ENCODE peak calls at places on chromosomes 4 and X, in seven cellular contexts. X is NT2/D1, O is HCT116, S is SK-N-SH, N is K562, Z is H1, K is GM12878. B is an unnamed sample.

GRCh38 chrX:10393899-10394298 is 226.5 kb downstream of the MID1 start:
- DNase-seq in X (no peak), O (no peak), S (no peak), N (no peak), Z (no peak), K (no peak), B (peak)

GRCh38 chr4:10569491-10569890 is 112.3 kb upstream of the ZNF518B start:
- DNase-seq in X (no peak), O (no peak), S (no peak), N (no peak), Z (no peak), K (no peak), B (no peak)

GRCh38 chrX:413322-414201 is 26.9 kb upstream of the PPP2R3B start:
- DNase-seq in X (peak), O (no peak), S (no peak), N (no peak), Z (peak), K (no peak), B (no peak)

GRCh38 chr4:180993179-180993841 is 1249.9 kb upstream of the TENM3 start:
- DNase-seq in X (peak), O (no peak), S (no peak), N (no peak), Z (no peak), K (no peak), B (no peak)

GRCh38 chr4:158999166-158999682 is 103.7 kb upstream of the RAPGEF2 start:
- DNase-seq in X (no peak), O (no peak), S (no peak), N (no peak), Z (no peak), K (no peak), B (no peak)

GRCh38 chr4:165698272-165698671 is 174.8 kb upstream of the TLL1 start:
- DNase-seq in X (no peak), O (no peak), S (no peak), N (no peak), Z (no peak), K (no peak), B (no peak)

GRCh38 chr4:47939456-47939855 is 25.1 kb upstream of the NFXL1 start:
- DNase-seq in X (no peak), O (no peak), S (no peak), N (no peak), Z (no peak), K (no peak), B (no peak)

GRCh38 chr4:76659103-76659490 is 224.1 kb downstream of the SHROOM3 start:
- DNase-seq in X (no peak), O (no peak), S (no peak), N (no peak), Z (no peak), K (no peak), B (no peak)

GRCh38 chr4:77433102-77433733 is 172.4 kb upstream of the CXCL13 start:
- DNase-seq in X (peak), O (peak), S (peak), N (peak), Z (no peak), K (peak), B (peak)

GRCh38 chr4:100872811-100873210 is 355.0 kb upstream of the EMCN start:
- DNase-seq in X (no peak), O (no peak), S (no peak), N (no peak), Z (no peak), K (no peak), B (no peak)

GRCh38 chr4:185513489-185514181 is 21.7 kb downstream of the PDLIM3 start:
- DNase-seq in X (no peak), O (no peak), S (no peak), N (no peak), Z (no peak), K (peak), B (peak)

GRCh38 chr4:122710434-122711308 is 21.8 kb upstream of the BBS12 start:
- DNase-seq in X (no peak), O (no peak), S (no peak), N (no peak), Z (no peak), K (no peak), B (no peak)

GRCh38 chrX:85611926-85612325 is 232.5 kb upstream of the POF1B start:
- DNase-seq in X (no peak), O (no peak), S (peak), N (no peak), Z (no peak), K (no peak), B (no peak)

GRCh38 chr4:176321589-176321988 is 1.8 kb downstream of the SPCS3 start:
- DNase-seq in X (no peak), O (no peak), S (no peak), N (no peak), Z (no peak), K (no peak), B (no peak)

GRCh38 chr4:137631605-137632004 is 99.3 kb upstream of the PCDH18 start:
- DNase-seq in X (no peak), O (no peak), S (no peak), N (no peak), Z (no peak), K (no peak), B (no peak)

GRCh38 chr4:18366762-18367358 is 345.3 kb upstream of the LCORL start:
- DNase-seq in X (peak), O (no peak), S (peak), N (no peak), Z (no peak), K (peak), B (peak)

GRCh38 chrX:72568406-72569092 is 4.1 kb downstream of the HDAC8 start:
- DNase-seq in X (no peak), O (no peak), S (no peak), N (no peak), Z (no peak), K (no peak), B (no peak)

GRCh38 chrX:45850775-45851433 is 650.2 kb upstream of the DIPK2B start:
- DNase-seq in X (no peak), O (no peak), S (peak), N (no peak), Z (peak), K (no peak), B (peak)

GRCh38 chr4:70992354-70992753 is 1.1 kb upstream of the DCK start:
- DNase-seq in X (no peak), O (peak), S (no peak), N (no peak), Z (no peak), K (no peak), B (no peak)

GRCh38 chr4:164768516-164768915 is 14.6 kb downstream of the SMIM31 start:
- DNase-seq in X (no peak), O (peak), S (no peak), N (no peak), Z (no peak), K (no peak), B (no peak)

GRCh38 chr4:156906325-156906724 is 65.3 kb downstream of the PDGFC start:
- DNase-seq in X (no peak), O (no peak), S (no peak), N (no peak), Z (no peak), K (no peak), B (no peak)

GRCh38 chrX:103248553-103248952 is 6.4 kb downstream of the TCEAL8 start:
- DNase-seq in X (no peak), O (peak), S (peak), N (peak), Z (no peak), K (no peak), B (no peak)

GRCh38 chr4:79862842-79863241 is 210.2 kb downstream of the ANTXR2 start:
- DNase-seq in X (no peak), O (no peak), S (no peak), N (no peak), Z (no peak), K (no peak), B (no peak)

GRCh38 chrX:6384921-6385320 is 150.0 kb downstream of the VCX3A start:
- DNase-seq in X (no peak), O (no peak), S (no peak), N (no peak), Z (no peak), K (no peak), B (no peak)
- TF ChIP-seq YY1 in X (no peak), O (no peak), S (no peak), N (no peak), Z (no peak), K (no peak), B (no peak)

GRCh38 chrX:34401411-34401810 is 255.7 kb downstream of the TMEM47 start:
- DNase-seq in X (no peak), O (no peak), S (no peak), N (no peak), Z (no peak), K (no peak), B (no peak)

GRCh38 chrX:34406580-34406979 is 250.5 kb downstream of the TMEM47 start:
- DNase-seq in X (no peak), O (no peak), S (no peak), N (no peak), Z (no peak), K (no peak), B (no peak)

DNA sequence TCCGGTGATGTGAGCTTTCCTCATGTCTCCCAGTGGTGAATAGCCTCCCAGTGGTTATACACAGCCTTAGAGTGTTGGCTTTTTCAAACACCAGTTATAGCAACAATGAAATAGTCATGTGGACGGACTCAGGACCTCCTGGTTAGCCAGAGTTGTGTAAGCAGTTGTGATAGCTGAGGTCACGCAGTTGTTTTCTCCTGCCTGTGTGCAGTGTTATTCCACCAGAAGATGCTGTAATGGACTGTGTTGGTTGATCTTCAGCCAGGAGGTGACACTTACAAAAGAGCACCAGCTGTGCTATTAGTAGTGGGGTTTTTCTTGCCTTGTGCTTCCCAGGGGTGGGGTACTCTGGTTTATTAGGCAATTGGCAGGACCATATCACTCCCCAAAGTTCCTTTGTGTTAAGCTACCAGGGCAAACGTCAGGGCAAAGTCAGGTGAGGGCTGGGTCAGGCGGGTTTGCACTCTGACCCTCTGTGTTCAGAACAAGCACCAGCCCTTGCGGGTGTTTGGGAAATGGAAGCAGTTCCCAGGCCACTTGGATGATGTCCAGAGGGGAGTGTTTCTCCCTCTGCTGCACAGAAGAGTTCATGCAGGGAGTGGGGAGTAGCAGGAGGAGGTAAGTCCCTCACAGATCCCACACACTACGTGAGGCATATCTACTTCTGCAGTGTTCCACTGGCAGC is 252.6 kb downstream of the TMEM47 start:
- DNase-seq in X (no peak), O (no peak), S (no peak), N (no peak), Z (no peak), K (no peak), B (no peak)
- TF ChIP-seq YY1 in X (no peak), O (no peak), S (no peak), N (no peak), Z (no peak), K (no peak), B (no peak)

DNA sequence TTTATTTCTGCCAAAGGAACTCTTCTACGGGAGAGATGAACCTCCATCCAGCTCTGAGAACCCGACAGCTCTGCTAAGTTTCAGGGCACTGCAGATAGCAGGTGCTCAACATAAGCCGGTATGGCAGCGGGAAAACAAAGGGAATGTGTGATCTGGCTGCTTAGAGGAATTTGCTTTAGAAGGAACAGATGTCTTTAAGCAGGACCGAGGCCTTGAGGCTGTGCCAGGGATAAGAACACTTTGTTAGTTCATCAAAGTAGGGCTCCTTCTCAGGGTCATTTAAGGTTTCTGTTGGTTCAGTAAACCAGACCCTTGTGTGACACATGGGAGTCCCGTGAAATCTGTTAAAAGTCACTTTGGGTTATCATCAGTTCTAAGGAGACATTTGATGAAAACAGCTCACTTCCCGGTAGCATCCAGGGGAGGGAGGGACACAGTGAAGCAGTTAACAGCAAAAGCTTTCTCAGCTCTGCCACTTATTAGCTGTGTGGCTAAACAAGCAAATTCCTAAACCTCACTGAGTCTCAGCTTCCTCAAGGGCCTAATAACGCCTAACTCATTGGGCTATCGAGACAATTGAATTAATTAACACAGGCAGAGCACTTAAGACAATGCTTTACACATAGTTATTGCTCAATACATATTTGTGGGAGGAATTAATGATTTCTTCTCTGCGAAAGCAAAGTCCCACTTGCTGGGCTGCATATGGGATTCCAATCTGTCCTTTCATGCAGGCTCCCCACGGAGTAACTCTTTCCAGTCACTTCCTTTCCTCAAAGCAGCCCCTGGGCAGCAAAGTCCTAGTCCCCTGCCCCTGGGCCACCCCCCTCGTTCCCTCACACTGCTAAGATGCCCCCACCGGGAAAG is 2.9 kb upstream of the FTSJ1 start:
- DNase-seq in X (no peak), O (no peak), S (no peak), N (no peak), Z (no peak), K (no peak), B (no peak)
- TF ChIP-seq YY1 in X (no peak), O (no peak), S (no peak), N (no peak), Z (no peak), K (no peak), B (no peak)

GRCh38 chr4:34615315-34615714 is 1629.0 kb downstream of the ARAP2 start:
- DNase-seq in X (no peak), O (no peak), S (no peak), N (no peak), Z (no peak), K (no peak), B (no peak)

DNA sequence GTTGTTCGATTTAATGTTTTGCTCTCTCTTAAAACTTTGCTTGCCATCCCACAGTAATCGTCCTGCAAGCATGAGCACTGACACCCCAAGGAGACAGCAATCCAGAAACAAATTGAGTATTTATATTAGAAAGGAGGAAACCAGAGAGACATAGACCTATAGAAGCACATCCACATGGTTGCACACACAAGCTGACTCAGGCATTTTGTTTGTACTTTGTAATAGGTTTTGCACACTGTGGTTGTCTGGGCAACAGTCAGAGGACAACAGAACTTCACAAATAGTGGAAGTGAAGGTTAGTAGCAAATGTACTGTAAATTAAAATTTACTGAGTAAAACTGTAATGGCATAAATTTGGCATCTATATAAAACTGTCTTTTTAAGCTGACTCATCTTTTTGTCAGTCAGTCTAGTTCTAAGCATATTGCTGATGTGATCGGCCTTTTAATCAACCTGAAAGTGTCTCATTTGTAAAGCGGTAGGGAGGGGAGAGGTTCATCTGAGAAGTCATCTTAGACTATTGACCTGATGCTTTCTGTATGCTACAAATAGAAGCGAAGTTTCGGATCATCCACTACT is 1624.7 kb downstream of the ARAP2 start:
- DNase-seq in X (no peak), O (no peak), S (no peak), N (no peak), Z (no peak), K (no peak), B (no peak)
- TF ChIP-seq YY1 in X (no peak), O (no peak), S (no peak), N (no peak), Z (no peak), K (no peak), B (no peak)

GRCh38 chr4:3612934-3613333 is 80.7 kb upstream of the LRPAP1 start:
- DNase-seq in X (no peak), O (no peak), S (no peak), N (no peak), Z (no peak), K (no peak), B (no peak)

GRCh38 chr4:3615386-3616286 is 83.4 kb upstream of the LRPAP1 start:
- DNase-seq in X (no peak), O (no peak), S (no peak), N (no peak), Z (no peak), K (no peak), B (no peak)

GRCh38 chr4:3614731-3614980 is 82.4 kb upstream of the LRPAP1 start:
- DNase-seq in X (no peak), O (no peak), S (no peak), N (no peak), Z (no peak), K (no peak), B (no peak)

GRCh38 chr4:3612275-3612674 is 80.1 kb upstream of the LRPAP1 start:
- DNase-seq in X (no peak), O (no peak), S (no peak), N (no peak), Z (no peak), K (no peak), B (no peak)

DNA sequence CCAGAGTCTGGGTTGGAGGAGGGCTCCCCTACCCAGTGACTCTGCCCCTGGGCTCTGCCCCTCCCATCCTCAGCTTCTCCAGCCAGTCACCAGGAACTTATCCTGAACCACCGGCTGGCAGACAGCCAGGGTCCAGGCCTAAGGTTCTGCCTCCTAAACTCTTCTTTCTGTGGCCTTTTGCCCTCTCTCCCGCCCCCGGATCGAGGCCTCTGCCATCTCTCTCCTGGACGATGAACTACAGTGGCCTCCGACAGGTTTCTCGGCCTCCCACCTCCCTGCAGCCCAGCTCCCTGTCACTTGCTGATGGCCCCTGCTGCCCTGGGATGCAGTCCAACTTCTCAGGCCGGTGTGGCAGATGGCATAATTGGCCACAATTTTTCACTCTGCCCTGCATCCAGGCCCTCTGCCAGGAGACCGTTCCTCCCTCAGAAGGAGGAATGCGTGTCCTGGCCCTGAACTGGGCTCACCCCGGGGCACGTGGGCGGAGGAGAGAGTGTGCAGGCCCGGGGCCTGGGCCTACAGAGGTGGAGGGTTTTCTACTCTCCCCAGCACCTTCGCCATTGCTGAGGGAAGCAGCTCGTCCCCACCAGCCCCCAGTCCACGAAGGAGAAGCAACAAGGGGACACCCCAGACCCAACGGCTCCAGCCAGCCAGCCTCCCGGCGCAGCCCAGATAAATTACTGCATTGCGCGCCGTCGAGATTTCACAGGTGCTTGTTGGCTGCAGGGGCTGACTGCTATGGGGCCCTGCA is 81.9 kb upstream of the LRPAP1 start:
- DNase-seq in X (no peak), O (no peak), S (peak), N (no peak), Z (no peak), K (no peak), B (peak)
- TF ChIP-seq YY1 in X (no peak), O (no peak), S (no peak), N (no peak), Z (no peak), K (no peak), B (no peak)

GRCh38 chr4:7539659-7540058 is 104.9 kb upstream of the PSAPL1 start:
- DNase-seq in X (peak), O (peak), S (peak), N (peak), Z (no peak), K (no peak), B (peak)
- TF ChIP-seq YY1 in X (no peak), O (no peak), S (no peak), N (no peak), Z (no peak), K (no peak), B (no peak)

GRCh38 chr4:148065069-148065468 is 333.2 kb downstream of the ARHGAP10 start:
- DNase-seq in X (no peak), O (no peak), S (no peak), N (no peak), Z (no peak), K (no peak), B (no peak)
- TF ChIP-seq YY1 in X (no peak), O (no peak), S (no peak), N (no peak), Z (no peak), K (no peak), B (no peak)

GRCh38 chrX:112832481-112833095 is 8.0 kb downstream of the AMOT start:
- DNase-seq in X (no peak), O (peak), S (no peak), N (no peak), Z (no peak), K (no peak), B (no peak)
- TF ChIP-seq YY1 in X (no peak), O (no peak), S (no peak), N (no peak), Z (no peak), K (no peak), B (no peak)

GRCh38 chrX:110692876-110693275 is 102.7 kb downstream of the CHRDL1 start:
- DNase-seq in X (no peak), O (no peak), S (no peak), N (no peak), Z (no peak), K (no peak), B (no peak)
- TF ChIP-seq YY1 in X (no peak), O (no peak), S (no peak), N (no peak), Z (no peak), K (no peak), B (no peak)